ENCODE peak calls at places on chromosomes 13 and 19, in ten cellular contexts. Q is ELF-1; Y is CD8-positive, alpha-beta memory T cell; H is CD4-positive, alpha-beta T cell; Z is ELR; I is MCF 10A; N is HFF-Myc; T is nephron progenitor cell; D is lung microvascular endothelial cell; W is hypothalamus. S is an unnamed sample.

GRCh38 chr19:13705928-13706447 is 58.3 kb upstream of the MRI1 start:
- DNase-seq in D (no peak), H (no peak), Y (no peak), I (no peak), N (no peak), Z (peak), W (no peak), Q (no peak), T (no peak), S (no peak)

GRCh38 chr13:76570485-76570884 is 315.7 kb downstream of the KCTD12 start:
- DNase-seq in I (no peak), H (no peak), T (no peak), W (no peak), Q (peak), Z (no peak), N (no peak), Y (no peak), D (no peak), S (no peak)

GRCh38 chr19:40363128-40363527 is 14.6 kb downstream of the PLD3 start:
- DNase-seq in H (no peak), Y (no peak), Z (peak), I (no peak), D (no peak), T (no peak), Q (no peak), N (no peak), W (no peak), S (no peak)

GRCh38 chr19:50313812-50314536 is 15.2 kb downstream of the KCNC3 start:
- DNase-seq in T (peak), H (no peak), W (no peak), Q (peak), N (no peak), Y (no peak), D (no peak), Z (no peak), I (no peak), S (no peak)

GRCh38 chr19:8149261-8150094 is at the start of gene FBN3:
- DNase-seq in Z (no peak), W (no peak), I (no peak), N (no peak), D (no peak), Q (peak), T (peak), Y (no peak), H (no peak), S (no peak)

GRCh38 chr19:48794291-48794690 is 16.5 kb downstream of the BCAT2 start:
- DNase-seq in Q (no peak), Y (no peak), I (no peak), W (no peak), D (no peak), T (no peak), H (no peak), N (no peak), Z (no peak), S (no peak)

GRCh38 chr13:102799544-102800144 is 725 bp downstream of the BIVM start:
- DNase-seq in W (no peak), I (peak), T (peak), Q (no peak), N (no peak), Y (no peak), H (no peak), D (no peak), Z (peak), S (no peak)

GRCh38 chr19:38264486-38265212 is at the start of gene SPINT2:
- DNase-seq in N (no peak), W (no peak), Z (no peak), D (no peak), T (peak), Q (peak), Y (peak), I (no peak), H (no peak), S (peak)

GRCh38 chr19:33464010-33464732 is 57.4 kb downstream of the PEPD start:
- DNase-seq in T (no peak), I (no peak), Z (no peak), Q (no peak), H (no peak), W (no peak), D (no peak), N (no peak), Y (no peak), S (no peak)

GRCh38 chr13:44818016-44818415 is 171.3 kb downstream of the NUFIP1 start:
- DNase-seq in W (no peak), H (no peak), T (no peak), I (no peak), Y (no peak), Z (no peak), Q (no peak), N (no peak), D (no peak), S (no peak)

GRCh38 chr19:50377051-50377441 is 789 bp downstream of the NR1H2 start:
- DNase-seq in W (no peak), Z (no peak), T (peak), Q (peak), I (peak), N (no peak), Y (peak), D (no peak), H (peak), S (peak)

GRCh38 chr13:35345992-35346391 is 130.5 kb downstream of the MAB21L1 start:
- DNase-seq in W (no peak), Y (no peak), D (no peak), H (no peak), I (no peak), Z (no peak), T (no peak), Q (no peak), N (no peak), S (no peak)

GRCh38 chr19:40687525-40688016 is 2.9 kb downstream of the NUMBL start:
- DNase-seq in Y (no peak), I (no peak), T (no peak), Q (no peak), D (peak), Z (peak), H (no peak), W (no peak), N (peak), S (no peak)

GRCh38 chr13:101309014-101309619 is 107.2 kb downstream of the NALCN start:
- DNase-seq in Y (no peak), D (no peak), I (peak), Z (peak), N (no peak), T (no peak), H (no peak), W (no peak), Q (no peak), S (no peak)

GRCh38 chr13:31048521-31048920 is 113.2 kb downstream of the HSPH1 start:
- DNase-seq in N (no peak), D (peak), I (no peak), H (no peak), Q (peak), Y (no peak), W (no peak), Z (peak), T (no peak), S (no peak)

GRCh38 chr13:59846845-59847620 is 316.7 kb downstream of the DIAPH3 start:
- DNase-seq in D (no peak), T (no peak), Y (no peak), N (no peak), Z (no peak), H (no peak), I (peak), Q (peak), W (no peak), S (no peak)

GRCh38 chr19:46630806-46631205 is 5.2 kb downstream of the GNG8 start:
- DNase-seq in D (no peak), I (no peak), H (no peak), Q (no peak), T (no peak), W (no peak), Z (no peak), Y (no peak), N (no peak), S (no peak)

S was measured in T-helper 2 cell.